ENCODE peak calls at places on chromosomes 12 and 14, in seven cellular contexts. G is left kidney, Q is fibroblast of lung, O is T-helper 9 cell, S is NCI-H1092 treated with DMSO at 0.1 percent for 48 hours, Z is substantia nigra, J is left colon. C is an unnamed sample.

GRCh38 chr12:8037046-8037663 is 4.6 kb downstream of the FOXJ2 start:
- DNase-seq in Q (no peak), J (no peak), S (no peak), G (no peak), O (no peak), Z (no peak), C (peak)

GRCh38 chr12:25590021-25590721 is 37.1 kb upstream of the LMNTD1 start:
- DNase-seq in S (no peak), G (no peak), Z (no peak), J (no peak), Q (no peak), O (no peak), C (peak)

GRCh38 chr12:119179335-119180021 is 747 bp downstream of the HSPB8 start:
- DNase-seq in G (peak), J (no peak), Q (peak), Z (no peak), O (no peak), S (no peak), C (no peak)

GRCh38 chr12:46407360-46407759 is 34.8 kb upstream of the SLC38A2 start:
- DNase-seq in G (no peak), S (no peak), J (no peak), O (no peak), Q (no peak), Z (no peak), C (no peak)

GRCh38 chr12:131507094-131507493 is 203.8 kb upstream of the SFSWAP start:
- DNase-seq in Z (no peak), O (no peak), J (no peak), G (peak), Q (no peak), S (no peak), C (no peak)

GRCh38 chr14:93629636-93630035 is 158.6 kb downstream of the PRIMA1 start:
- DNase-seq in S (no peak), G (no peak), Z (no peak), Q (no peak), J (no peak), O (no peak), C (no peak)

GRCh38 chr12:115946092-115946491 is 331.4 kb downstream of the MED13L start:
- DNase-seq in Z (no peak), J (no peak), O (no peak), Q (no peak), G (no peak), S (no peak), C (no peak)

GRCh38 chr14:31937730-31938346 is 139.3 kb upstream of the ARHGAP5 start:
- DNase-seq in Z (no peak), J (peak), O (peak), S (no peak), G (no peak), Q (peak), C (no peak)

GRCh38 chr12:103182299-103182698 is 224.8 kb downstream of the ASCL1 start:
- DNase-seq in O (no peak), G (no peak), Q (no peak), J (no peak), S (no peak), Z (no peak), C (no peak)

GRCh38 chr12:124681779-124682391 is 114.5 kb upstream of the NCOR2 start:
- DNase-seq in G (peak), J (peak), Z (no peak), Q (peak), O (no peak), S (no peak), C (no peak)

GRCh38 chr14:104395941-104396681 is 183.5 kb upstream of the C14orf180 start:
- DNase-seq in O (no peak), Q (no peak), J (no peak), Z (no peak), S (no peak), G (no peak), C (no peak)

GRCh38 chr12:108802666-108803036 is 54.7 kb downstream of the SSH1 start:
- DNase-seq in Q (peak), O (no peak), S (no peak), Z (no peak), J (no peak), G (no peak), C (no peak)

GRCh38 chr12:62882696-62883095 is 52.3 kb downstream of the PPM1H start:
- DNase-seq in Z (no peak), O (no peak), S (no peak), G (no peak), Q (no peak), J (no peak), C (no peak)

GRCh38 chr14:57847096-57847495 is 18.8 kb downstream of the SLC35F4 start:
- DNase-seq in Z (no peak), O (no peak), S (no peak), Q (peak), J (no peak), G (no peak), C (no peak)

GRCh38 chr14:94582851-94583250 is 1.6 kb downstream of the SERPINA5 start:
- DNase-seq in O (no peak), J (no peak), S (no peak), Z (no peak), G (no peak), Q (no peak), C (peak)

GRCh38 chr12:6644903-6645302 is 2.3 kb downstream of the ACRBP start:
- DNase-seq in Q (no peak), G (peak), S (peak), Z (no peak), J (no peak), O (no peak), C (no peak)

GRCh38 chr14:33646692-33647260 is 304.1 kb downstream of the EGLN3 start:
- DNase-seq in S (no peak), G (peak), Z (no peak), O (no peak), Q (peak), J (no peak), C (no peak)

GRCh38 chr12:20510811-20511210 is 142.5 kb downstream of the PDE3A start:
- DNase-seq in G (no peak), S (no peak), Z (no peak), J (no peak), O (no peak), Q (no peak), C (no peak)

GRCh38 chr14:75053396-75054289 is 2.4 kb upstream of the MLH3 start:
- DNase-seq in J (no peak), Z (no peak), G (no peak), S (no peak), O (no peak), Q (no peak), C (no peak)

GRCh38 chr12:131511391-131511802 is 199.5 kb upstream of the SFSWAP start:
- DNase-seq in S (no peak), Q (no peak), J (no peak), G (no peak), O (no peak), Z (no peak), C (no peak)

GRCh38 chr14:68947802-68948201 is 31.3 kb downstream of the ACTN1 start:
- DNase-seq in J (peak), O (no peak), S (no peak), G (peak), Q (peak), Z (no peak), C (no peak)

C was measured in naive thymus-derived CD8-positive, alpha-beta T cell.